ENCODE peak calls at places on chromosomes 6 and 20, in five cellular contexts. X, V, Y, U and M are unnamed samples.

GRCh38 chr20:58117944-58118343 is 110.5 kb downstream of the ANKRD60 start:
- DNase-seq in U (no peak), X (peak), Y (no peak), V (no peak), M (peak)

GRCh38 chr6:133502451-133503259 is 261.5 kb downstream of the EYA4 start:
- DNase-seq in Y (peak), U (peak), X (peak), V (no peak), M (peak)

GRCh38 chr6:89411269-89412070 is 603 bp downstream of the RRAGD start:
- DNase-seq in Y (no peak), V (peak), U (no peak), X (no peak), M (no peak)

GRCh38 chr6:3885262-3886036 is 36.3 kb downstream of the FAM50B start:
- DNase-seq in X (no peak), U (no peak), V (no peak), Y (no peak), M (no peak)

GRCh38 chr6:145267076-145267867 is 468.0 kb downstream of the EPM2A start:
- DNase-seq in U (peak), X (no peak), Y (no peak), V (no peak), M (no peak)

GRCh38 chr6:25166955-25167753 is 112.0 kb upstream of the CARMIL1 start:
- DNase-seq in X (no peak), Y (no peak), U (no peak), V (no peak), M (no peak)

GRCh38 chr6:138160329-138161117 is 1.2 kb upstream of the ARFGEF3 start:
- DNase-seq in V (no peak), U (no peak), Y (no peak), X (no peak), M (no peak)

GRCh38 chr6:37221585-37222124 is 35.9 kb upstream of the TBC1D22B start:
- DNase-seq in V (no peak), Y (no peak), U (no peak), X (no peak), M (no peak)

GRCh38 chr6:147217840-147218404 is 13.7 kb downstream of the STXBP5 start:
- DNase-seq in X (no peak), Y (no peak), V (no peak), U (no peak), M (no peak)

GRCh38 chr20:4167261-4168004 is 152.1 kb upstream of the RNF24 start:
- DNase-seq in Y (no peak), U (no peak), X (peak), V (no peak), M (no peak)

GRCh38 chr20:3652217-3652616 is 11.0 kb downstream of the GFRA4 start:
- DNase-seq in U (no peak), X (no peak), V (peak), Y (no peak), M (no peak)

GRCh38 chr6:137363805-137364138 is 130.4 kb downstream of the OLIG3 start:
- DNase-seq in V (no peak), Y (no peak), X (peak), U (no peak), M (no peak)

GRCh38 chr6:28941681-28942448 is 18.1 kb upstream of the TRIM27 start:
- DNase-seq in U (no peak), X (no peak), Y (no peak), V (no peak), M (no peak)

GRCh38 chr20:39029324-39029820 is 67.2 kb downstream of the DHX35 start:
- DNase-seq in U (no peak), Y (no peak), V (no peak), X (no peak), M (no peak)

GRCh38 chr20:46174469-46175126 is 56.5 kb downstream of the CD40 start:
- DNase-seq in X (peak), U (peak), Y (no peak), V (peak), M (no peak)

GRCh38 chr6:106997392-106998257 is 23.1 kb upstream of the CD24 start:
- DNase-seq in X (peak), V (no peak), Y (peak), U (peak), M (peak)

GRCh38 chr20:13267231-13267630 is 46.2 kb downstream of the ISM1 start:
- DNase-seq in U (no peak), Y (no peak), V (no peak), X (no peak), M (no peak)